ENCODE peak calls at places on chromosomes 11 and 22, in five cellular contexts. Z is CD8-positive, alpha-beta T cell; U is bronchial epithelial cell; C is AG04450; B is HFF-Myc. I is an unnamed sample.

GRCh38 chr11:1561955-1562354 is 10.1 kb downstream of the DUSP8 start:
- DNase-seq in C (no peak), U (no peak), Z (no peak), B (no peak), I (no peak)

GRCh38 chr22:26322179-26322905 is 106.7 kb upstream of the ASPHD2 start:
- DNase-seq in B (peak), U (peak), C (peak), Z (no peak), I (no peak)

GRCh38 chr11:110027627-110028371 is 65.4 kb upstream of the ZC3H12C start:
- DNase-seq in U (no peak), B (no peak), C (no peak), Z (no peak), I (peak)

GRCh38 chr11:10208045-10208674 is 85.9 kb downstream of the SBF2 start:
- DNase-seq in U (peak), Z (no peak), B (peak), C (no peak), I (peak)

GRCh38 chr11:2517386-2518064 is 72.7 kb downstream of the KCNQ1 start:
- DNase-seq in C (no peak), B (no peak), Z (no peak), U (no peak), I (no peak)

GRCh38 chr11:119699227-119699626 is 29.8 kb downstream of the NECTIN1 start:
- DNase-seq in C (no peak), U (peak), Z (no peak), B (no peak), I (no peak)

GRCh38 chr11:9001736-9002135 is 2.1 kb downstream of the NRIP3 start:
- DNase-seq in U (peak), Z (peak), C (peak), B (no peak), I (no peak)

GRCh38 chr11:114343020-114343419 is 46.8 kb downstream of the NNMT start:
- DNase-seq in B (no peak), U (no peak), C (no peak), Z (no peak), I (no peak)

GRCh38 chr11:61162092-61162935 is 1.1 kb upstream of the VPS37C start:
- DNase-seq in U (peak), Z (no peak), B (no peak), C (no peak), I (no peak)

GRCh38 chr11:70087446-70088167 is 9.5 kb downstream of the ANO1 start:
- DNase-seq in C (no peak), Z (no peak), B (no peak), U (no peak), I (no peak)

GRCh38 chr11:64877390-64878222 is 815 bp downstream of the EHD1 start:
- DNase-seq in C (no peak), Z (no peak), U (no peak), B (no peak), I (peak)

GRCh38 chr22:48044484-48045060 is 1282.1 kb downstream of the TBC1D22A start:
- DNase-seq in C (no peak), B (no peak), Z (no peak), U (no peak), I (no peak)

GRCh38 chr11:27291954-27292641 is 70.9 kb downstream of the CCDC34 start:
- DNase-seq in C (no peak), U (peak), B (no peak), Z (no peak), I (no peak)

GRCh38 chr11:76782526-76783293 is 446 bp upstream of the TSKU start:
- DNase-seq in B (peak), C (peak), Z (no peak), U (peak), I (peak)

GRCh38 chr11:116312560-116313340 is 460.0 kb downstream of the BUD13 start:
- DNase-seq in Z (no peak), U (peak), C (no peak), B (peak), I (no peak)

GRCh38 chr11:86443415-86443814 is 68.7 kb downstream of the CCDC81 start:
- DNase-seq in C (no peak), Z (no peak), B (no peak), U (no peak), I (no peak)
- TF ChIP-seq CTCF in C (no peak), Z (no peak), B (no peak), U (no peak), I (no peak)

GRCh38 chr22:23773247-23774113 is 831 bp downstream of the MMP11 start:
- DNase-seq in U (no peak), B (no peak), C (no peak), Z (no peak), I (no peak)

GRCh38 chr22:23769321-23769965 is 1.7 kb upstream of the CHCHD10 start:
- DNase-seq in C (no peak), Z (no peak), B (no peak), U (no peak), I (no peak)

GRCh38 chr22:23774922-23775436 is 2.3 kb downstream of the MMP11 start:
- DNase-seq in B (no peak), Z (no peak), U (no peak), C (no peak), I (no peak)

GRCh38 chr22:23774114-23774921 is 1.7 kb downstream of the MMP11 start:
- DNase-seq in U (no peak), Z (no peak), C (no peak), B (no peak), I (no peak)

GRCh38 chr22:23772315-23773246 is at the start of gene MMP11:
- DNase-seq in B (no peak), U (no peak), C (no peak), Z (peak), I (peak)
- TF ChIP-seq CTCF in B (no peak), U (no peak), C (peak), Z (no peak), I (no peak)

GRCh38 chr22:34951212-34951611 is 114.7 kb upstream of the ISX start:
- DNase-seq in Z (no peak), C (no peak), B (no peak), U (no peak), I (no peak)
- TF ChIP-seq CTCF in Z (no peak), C (no peak), B (no peak), U (no peak), I (no peak)

DNA sequence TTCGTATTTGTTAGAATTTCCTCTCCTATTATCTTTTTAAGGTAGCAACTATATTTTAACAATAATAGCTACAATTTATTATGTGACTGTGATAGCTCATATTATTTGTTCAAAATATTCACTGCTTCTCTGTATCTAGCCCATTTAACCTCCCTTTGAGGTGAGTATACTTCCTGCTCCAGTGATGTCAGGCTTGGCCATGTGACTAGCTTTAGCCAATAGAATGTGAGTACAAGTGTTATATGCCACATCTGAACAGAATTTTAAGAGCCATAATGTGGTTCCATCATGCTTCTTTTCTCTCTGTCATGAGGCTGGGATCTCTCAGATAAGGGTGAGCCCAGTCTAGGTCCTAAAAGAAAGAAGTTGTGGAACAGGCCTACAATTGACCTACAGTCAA is 217.6 kb downstream of the TTC28 start:
- DNase-seq in C (no peak), Z (no peak), U (no peak), B (no peak), I (no peak)
- TF ChIP-seq CTCF in C (no peak), Z (no peak), U (no peak), B (no peak), I (no peak)

GRCh38 chr22:32055069-32055468 is 12.0 kb downstream of the SLC5A1 start:
- DNase-seq in C (no peak), Z (no peak), B (no peak), U (no peak), I (no peak)
- TF ChIP-seq CTCF in C (no peak), Z (no peak), B (no peak), U (no peak), I (no peak)

GRCh38 chr11:85098996-85099395 is 528.1 kb downstream of the DLG2 start:
- DNase-seq in U (no peak), B (no peak), Z (no peak), C (no peak), I (no peak)
- TF ChIP-seq CTCF in U (no peak), B (no peak), Z (no peak), C (no peak), I (no peak)

DNA sequence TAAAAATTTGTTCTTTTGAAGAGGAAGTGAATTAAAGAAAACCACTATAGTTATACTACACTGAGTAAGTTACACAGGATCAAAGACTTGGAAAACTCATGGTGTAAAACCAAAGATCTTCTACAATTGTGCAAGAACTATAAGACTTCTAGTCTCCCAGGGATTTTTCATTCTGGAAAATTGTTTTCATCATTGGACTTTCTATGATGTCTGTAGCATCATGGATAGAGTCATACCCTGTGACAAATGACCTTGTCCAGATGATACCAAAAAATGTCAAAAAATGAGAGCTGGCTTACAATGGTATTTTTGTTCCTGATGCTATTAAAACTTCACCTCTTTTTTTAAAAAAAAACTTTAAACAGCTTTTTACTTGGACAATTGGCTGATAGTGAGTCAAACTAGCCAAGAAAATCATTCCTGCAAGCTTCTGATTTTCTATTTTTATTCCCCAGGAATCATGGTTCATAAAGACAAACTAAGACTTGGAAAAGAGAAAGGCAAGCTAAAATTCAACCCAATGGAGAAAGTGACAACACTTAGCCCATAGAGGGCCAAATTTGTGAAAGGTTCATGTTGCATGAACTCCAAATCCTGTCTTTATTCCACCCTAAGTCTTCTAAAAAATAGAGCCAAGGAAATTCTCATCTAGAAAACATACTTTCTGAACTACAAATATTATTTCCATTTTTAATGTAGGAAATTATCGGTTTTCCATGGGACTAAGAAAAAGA is 30.7 kb downstream of the ME3 start:
- DNase-seq in U (no peak), Z (no peak), C (no peak), B (no peak), I (no peak)
- TF ChIP-seq CTCF in U (no peak), Z (no peak), C (no peak), B (no peak), I (no peak)

DNA sequence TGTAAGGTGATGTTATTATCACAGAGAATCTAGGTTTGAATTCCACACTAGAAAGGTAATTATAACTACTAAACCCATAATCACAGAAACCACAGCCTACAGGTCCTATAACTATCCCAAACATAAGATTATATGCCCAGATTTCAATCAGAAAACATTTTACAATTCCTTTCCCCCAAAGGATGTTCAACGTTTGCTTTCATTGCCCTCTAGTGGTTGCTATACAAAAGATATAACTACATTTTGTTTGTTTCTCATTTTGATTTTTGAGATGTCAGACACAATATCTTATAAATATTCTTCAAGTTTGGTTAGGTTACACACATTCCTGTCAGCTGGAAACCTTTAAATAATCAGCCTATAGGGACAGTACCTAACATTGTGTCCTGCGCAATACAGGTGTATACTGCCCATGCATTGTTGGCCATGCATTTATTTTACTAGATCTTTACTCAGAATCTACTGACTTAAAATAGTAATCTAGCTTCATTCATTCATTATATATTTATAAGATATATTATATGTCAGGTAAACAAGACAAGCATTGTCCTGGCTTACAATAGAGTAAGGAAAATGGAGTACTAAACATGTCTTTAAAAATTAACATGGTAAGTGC is 530.5 kb upstream of the CCDC90B start:
- DNase-seq in B (no peak), C (no peak), U (peak), Z (no peak), I (no peak)
- TF ChIP-seq CTCF in B (peak), C (peak), U (peak), Z (peak), I (peak)

I was measured in GM06990.